ENCODE peak calls at places on chromosomes 6 and 20, in five cellular contexts. I is stomach, A is A549, V is tibial nerve, F is heart left ventricle. G is an unnamed sample.

GRCh38 chr20:45061244-45061643 is 39.7 kb downstream of the KCNS1 start:
- DNase-seq in I (no peak), A (peak; percentile 73), V (no peak), F (no peak), G (no peak)

GRCh38 chr6:79438015-79438414 is 99.2 kb downstream of the LCA5 start:
- DNase-seq in I (no peak), A (no peak), V (peak; percentile 27), F (no peak), G (no peak)

GRCh38 chr6:134707342-134707982 is 242.4 kb downstream of the ALDH8A1 start:
- DNase-seq in I (no peak), A (peak; percentile 83), V (no peak), F (no peak), G (no peak)

GRCh38 chr6:147283460-147283859 is 79.2 kb downstream of the STXBP5 start:
- DNase-seq in I (no peak), A (no peak), V (no peak), F (no peak), G (no peak)

GRCh38 chr6:75012018-75012417 is 193.8 kb downstream of the COL12A1 start:
- DNase-seq in I (no peak), A (no peak), V (no peak), F (no peak), G (no peak)

GRCh38 chr6:160391419-160392116 is 43.4 kb downstream of the SLC22A3 start:
- DNase-seq in I (no peak), A (peak; percentile 99), V (no peak), F (no peak), G (peak; percentile 53)

GRCh38 chr6:137222376-137222775 is 3.2 kb upstream of the IFNGR1 start:
- DNase-seq in I (peak; percentile 46), A (no peak), V (no peak), F (no peak), G (no peak)

GRCh38 chr20:58408603-58409246 is 19.7 kb downstream of the VAPB start:
- DNase-seq in I (no peak), A (no peak), V (no peak), F (no peak), G (no peak)

GRCh38 chr6:66103354-66103753 is 396.3 kb upstream of the EYS start:
- DNase-seq in I (no peak), A (no peak), V (no peak), F (no peak), G (no peak)

GRCh38 chr6:43396408-43397149 is 27.1 kb upstream of the ZNF318 start:
- DNase-seq in I (peak; percentile 40), A (no peak), V (no peak), F (no peak), G (no peak)

GRCh38 chr6:99550046-99550445 is 18.4 kb downstream of the CCNC start:
- DNase-seq in I (no peak), A (no peak), V (no peak), F (no peak), G (no peak)

GRCh38 chr6:9484686-9485085 is 930.2 kb downstream of the TFAP2A start:
- DNase-seq in I (no peak), A (no peak), V (no peak), F (no peak), G (no peak)

GRCh38 chr20:50368813-50369224 is 141.4 kb upstream of the PTPN1 start:
- DNase-seq in I (no peak), A (peak; percentile 45), V (no peak), F (no peak), G (no peak)

GRCh38 chr20:47493175-47493953 is 8.3 kb upstream of the NCOA3 start:
- DNase-seq in I (peak; percentile 94), A (peak; percentile 64), V (peak; percentile 97), F (peak; percentile 92), G (peak; percentile 93)

GRCh38 chr6:161835426-161836029 is 561.7 kb upstream of the AGPAT4 start:
- DNase-seq in I (no peak), A (no peak), V (no peak), F (no peak), G (no peak)

GRCh38 chr6:31354788-31355539 is 2.0 kb downstream of the HLA-B start:
- DNase-seq in I (no peak), A (no peak), V (no peak), F (no peak), G (no peak)
- TF ChIP-seq POLR2A in I (no peak), A (no peak), V (no peak), F (no peak), G (no peak)

GRCh38 chr6:138290563-138290962 is 72.3 kb upstream of the PBOV1 start:
- DNase-seq in I (no peak), A (no peak), V (no peak), F (no peak), G (no peak)

GRCh38 chr6:138287144-138287955 is 69.1 kb upstream of the PBOV1 start:
- DNase-seq in I (peak; percentile 84), A (peak; percentile 31), V (no peak), F (no peak), G (peak; percentile 77)

GRCh38 chr6:138286698-138287097 is 68.4 kb upstream of the PBOV1 start:
- DNase-seq in I (no peak), A (no peak), V (no peak), F (no peak), G (no peak)

GRCh38 chr6:138289739-138290138 is 71.4 kb upstream of the PBOV1 start:
- DNase-seq in I (peak; percentile 38), A (peak; percentile 11), V (no peak), F (peak; percentile 43), G (no peak)

GRCh38 chr6:138285800-138286199 is 67.5 kb upstream of the PBOV1 start:
- DNase-seq in I (no peak), A (no peak), V (no peak), F (no peak), G (no peak)
- TF ChIP-seq CTCF in I (no peak), A (no peak), V (no peak), F (no peak), G (no peak)

DNA sequence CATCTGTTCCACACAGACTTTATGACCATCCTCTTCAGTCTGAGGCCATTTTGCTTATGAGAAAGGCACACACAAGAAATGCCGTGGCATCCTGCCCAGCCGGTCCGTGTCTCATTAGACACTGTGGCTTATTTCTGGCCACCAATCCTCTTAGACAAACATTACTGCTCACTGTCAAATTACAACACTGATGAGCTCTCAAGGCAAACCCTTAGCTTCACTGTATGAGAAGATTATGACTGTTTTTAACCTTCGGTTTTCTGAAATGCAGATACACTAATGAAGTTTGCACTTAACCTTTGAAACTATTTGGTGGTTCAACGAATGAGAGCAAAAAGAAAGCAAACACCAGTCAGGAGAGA is 50.5 kb upstream of the DST start:
- DNase-seq in I (peak; percentile 74), A (peak; percentile 56), V (peak; percentile 83), F (peak; percentile 95), G (peak; percentile 73)
- TF ChIP-seq POLR2A in I (no peak), A (no peak), V (no peak), F (peak; percentile 33), G (no peak)

DNA sequence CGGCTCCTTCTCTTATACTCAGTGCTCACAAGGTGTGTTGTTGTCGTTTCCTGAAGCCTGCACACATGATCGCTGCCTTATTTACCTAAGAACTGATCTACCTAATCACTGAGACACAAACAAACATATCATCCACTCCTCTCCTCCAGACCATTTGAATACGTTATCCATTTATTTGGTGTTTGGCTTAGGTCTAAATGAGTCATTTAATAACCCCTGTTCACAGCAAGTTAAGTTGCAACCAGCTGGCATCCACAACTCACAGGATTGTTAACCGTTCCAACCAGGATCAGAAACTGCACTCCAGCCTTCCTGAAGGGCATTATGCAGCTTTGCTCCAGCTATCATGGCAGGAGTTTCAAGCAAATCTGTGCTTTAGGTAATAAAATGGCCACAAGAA is 511.1 kb upstream of the MAP3K7 start:
- DNase-seq in I (no peak), A (no peak), V (no peak), F (no peak), G (no peak)
- TF ChIP-seq CTCF in I (no peak), A (no peak), V (no peak), F (no peak), G (no peak)

GRCh38 chr6:31702819-31703716 is at the start of gene ABHD16A:
- DNase-seq in I (peak; percentile 99), A (peak; percentile 97), V (peak; percentile 99), F (peak; percentile 100), G (peak; percentile 99)
- TF ChIP-seq POLR2A in I (peak; percentile 92), A (peak; percentile 80), V (peak; percentile 95), F (peak; percentile 98), G (peak; percentile 91)

GRCh38 chr6:2841264-2842138 is at the start of gene SERPINB1:
- DNase-seq in I (peak; percentile 94), A (peak; percentile 90), V (peak; percentile 68), F (peak; percentile 95), G (peak; percentile 97)
- TF ChIP-seq CTCF in I (no peak), A (no peak), V (peak; percentile 16), F (no peak), G (peak; percentile 4)

DNA sequence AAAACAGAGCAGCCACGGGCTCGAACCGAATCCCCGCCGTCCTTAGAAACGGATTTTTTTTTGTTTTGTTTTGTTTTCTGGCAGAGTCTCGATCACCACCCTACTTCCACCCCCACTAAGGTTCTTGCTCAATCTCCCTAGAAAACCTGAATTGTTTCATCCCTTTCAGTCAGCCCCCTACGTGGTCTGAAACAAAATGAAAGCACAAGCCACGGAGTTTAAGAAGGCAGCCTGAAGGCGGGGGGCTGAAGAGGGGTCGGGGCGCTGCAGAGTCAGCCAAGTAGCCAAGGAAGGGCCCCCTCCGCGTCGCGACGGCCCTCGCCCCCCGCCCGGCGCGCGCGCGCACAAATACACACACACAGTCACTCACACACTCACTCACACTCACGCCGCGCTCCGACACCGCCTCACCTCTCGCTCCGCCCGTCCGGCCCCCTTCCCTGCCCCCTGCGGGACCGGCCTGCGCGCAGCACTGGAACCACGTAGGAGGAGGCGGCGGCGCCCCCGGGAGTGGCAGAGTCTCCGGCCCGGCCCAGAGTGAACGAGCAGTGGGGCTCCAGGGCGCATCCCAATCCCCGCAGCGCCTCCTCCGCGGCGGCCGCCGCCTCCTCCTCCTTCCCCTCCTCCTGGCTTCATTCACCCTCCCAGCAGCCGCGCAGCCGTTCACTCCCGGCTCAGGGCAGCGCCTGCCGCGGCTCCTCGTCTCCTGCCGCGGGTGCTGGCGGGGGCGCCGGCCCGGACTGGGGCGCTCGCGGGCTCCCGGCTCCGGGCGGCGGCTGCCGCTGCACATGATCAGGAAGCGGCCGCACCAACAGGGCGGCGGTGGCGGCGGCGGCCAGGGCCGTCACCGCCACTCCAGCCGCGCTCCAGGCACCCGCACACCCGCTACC is 1.4 kb downstream of the ATXN1 start:
- DNase-seq in I (peak; percentile 91), A (peak; percentile 78), V (peak; percentile 84), F (peak; percentile 95), G (peak; percentile 93)
- TF ChIP-seq POLR2A in I (peak; percentile 51), A (peak; percentile 34), V (peak; percentile 75), F (peak; percentile 84), G (peak; percentile 92)

GRCh38 chr6:17099401-17100059 is 2.3 kb upstream of the STMND1 start:
- DNase-seq in I (no peak), A (no peak), V (no peak), F (no peak), G (no peak)
- TF ChIP-seq CTCF in I (no peak), A (no peak), V (no peak), F (no peak), G (no peak)

G was measured in adrenal gland.